ENCODE peak calls at places on chromosomes 3 and 15, in four cellular contexts. C, O, L and N are unnamed samples.

GRCh38 chr15:26937134-26937533 is 33.8 kb upstream of the GABRG3 start:
- DNase-seq in C (no peak), L (no peak), O (no peak), N (no peak)

GRCh38 chr3:69354948-69355347 is 30.9 kb downstream of the FRMD4B start:
- DNase-seq in O (no peak), L (no peak), C (no peak), N (no peak)

GRCh38 chr3:56806407-56806806 is 4.7 kb upstream of the ARHGEF3 start:
- DNase-seq in O (no peak), L (no peak), C (no peak), N (no peak)

GRCh38 chr3:177601120-177601519 is 403.8 kb upstream of the TBL1XR1 start:
- DNase-seq in O (no peak), L (no peak), C (no peak), N (no peak)

GRCh38 chr3:74067296-74067695 is 442.6 kb upstream of the PDZRN3 start:
- DNase-seq in O (no peak), L (no peak), C (peak; percentile 5), N (no peak)

GRCh38 chr3:22704571-22705354 is 498.4 kb upstream of the UBE2E2 start:
- DNase-seq in C (no peak), O (no peak), L (no peak), N (no peak)

GRCh38 chr15:45307230-45307924 is 55.3 kb downstream of the SLC28A2 start:
- DNase-seq in C (peak; percentile 59), L (no peak), O (peak; percentile 23), N (no peak)

GRCh38 chr3:13112521-13113345 is 39.5 kb upstream of the IQSEC1 start:
- DNase-seq in O (no peak), L (no peak), C (no peak), N (no peak)

GRCh38 chr3:194323785-194324735 is 27.1 kb downstream of the CPN2 start:
- DNase-seq in O (peak; percentile 91), L (no peak), C (peak; percentile 35), N (no peak)

GRCh38 chr3:77506384-77506783 is 466.5 kb downstream of the ROBO2 start:
- DNase-seq in C (no peak), O (no peak), L (no peak), N (no peak)

GRCh38 chr15:45719490-45719889 is 84.7 kb downstream of the SQOR start:
- DNase-seq in C (no peak), O (no peak), L (no peak), N (no peak)

GRCh38 chr15:45023659-45024320 is 795 bp downstream of the SORD start:
- DNase-seq in O (peak; percentile 1), L (no peak), C (peak; percentile 32), N (no peak)

GRCh38 chr15:99371180-99372103 is 120.2 kb downstream of the LRRC28 start:
- DNase-seq in L (no peak), O (no peak), C (no peak), N (no peak)

GRCh38 chr15:71251548-71252035 is 136.3 kb downstream of the THSD4 start:
- DNase-seq in C (no peak), O (peak; percentile 68), L (no peak), N (no peak)

GRCh38 chr15:101078669-101079323 is 159.6 kb downstream of the LRRK1 start:
- DNase-seq in L (no peak), C (no peak), O (no peak), N (no peak)

GRCh38 chr3:156688849-156689452 is 14.6 kb downstream of the TIPARP start:
- DNase-seq in L (no peak), O (no peak), C (no peak), N (no peak)

GRCh38 chr3:173552526-173552925 is 155.0 kb downstream of the NLGN1 start:
- DNase-seq in L (no peak), O (no peak), C (peak; percentile 1), N (no peak)